ENCODE peak calls at places on chromosomes 2 and 18, in five cellular contexts. One of them, this sample, is unnamed.

GRCh38 chr2:146246017-146246733 is 1598.7 kb upstream of the ACVR2A start:
- DNase-seq in H1: no peak
- DNase-seq in GM12878: no peak
- DNase-seq in A549: no peak
- DNase-seq in HepG2: no peak
- DNase-seq in this sample: no peak

GRCh38 chr2:207166349-207167128 is 791 bp upstream of the KLF7 start:
- DNase-seq in A549: peak; percentile 83
- DNase-seq in GM12878: no peak
- DNase-seq in H1: peak; percentile 84
- DNase-seq in HepG2: peak; percentile 32
- DNase-seq in this sample: peak; percentile 32

GRCh38 chr2:55150834-55151233 is 81.3 kb downstream of the CLHC1 start:
- DNase-seq in H1: no peak
- DNase-seq in HepG2: no peak
- DNase-seq in A549: no peak
- DNase-seq in GM12878: no peak
- DNase-seq in this sample: no peak

GRCh38 chr2:70935468-70936164 is at the start of gene ATP6V1B1:
- DNase-seq in GM12878: no peak
- DNase-seq in A549: no peak
- DNase-seq in H1: peak; percentile 51
- DNase-seq in HepG2: peak; percentile 23
- DNase-seq in this sample: no peak

GRCh38 chr2:175074478-175074877 is 69.3 kb upstream of the CHN1 start:
- DNase-seq in A549: no peak
- DNase-seq in GM12878: no peak
- DNase-seq in H1: no peak
- DNase-seq in HepG2: no peak
- DNase-seq in this sample: no peak

GRCh38 chr2:13289310-13289709 is 572.6 kb downstream of the TRIB2 start:
- DNase-seq in HepG2: no peak
- DNase-seq in H1: no peak
- DNase-seq in GM12878: no peak
- DNase-seq in A549: no peak
- DNase-seq in this sample: no peak

GRCh38 chr18:49601211-49601610 is 39.4 kb downstream of the LIPG start:
- DNase-seq in H1: no peak
- DNase-seq in A549: no peak
- DNase-seq in GM12878: no peak
- DNase-seq in HepG2: no peak
- DNase-seq in this sample: no peak

GRCh38 chr2:109370399-109370990 is 241.5 kb downstream of the SH3RF3 start:
- DNase-seq in H1: peak; percentile 22
- DNase-seq in HepG2: no peak
- DNase-seq in A549: no peak
- DNase-seq in GM12878: no peak
- DNase-seq in this sample: no peak

GRCh38 chr2:136134126-136134525 is 16.2 kb upstream of the CXCR4 start:
- DNase-seq in H1: no peak
- DNase-seq in HepG2: no peak
- DNase-seq in A549: no peak
- DNase-seq in GM12878: no peak
- DNase-seq in this sample: no peak

GRCh38 chr2:64697286-64698023 is 43.7 kb upstream of the SERTAD2 start:
- DNase-seq in A549: no peak
- DNase-seq in GM12878: no peak
- DNase-seq in H1: no peak
- DNase-seq in HepG2: no peak
- DNase-seq in this sample: no peak

GRCh38 chr2:181376442-181376841 is 80.7 kb upstream of the ITGA4 start:
- DNase-seq in H1: no peak
- DNase-seq in A549: no peak
- DNase-seq in HepG2: no peak
- DNase-seq in GM12878: no peak
- DNase-seq in this sample: no peak

GRCh38 chr2:173044686-173045085 is 31.0 kb upstream of the MAP3K20 start:
- DNase-seq in HepG2: no peak
- DNase-seq in H1: no peak
- DNase-seq in A549: no peak
- DNase-seq in GM12878: no peak
- DNase-seq in this sample: no peak

GRCh38 chr2:182949572-182950189 is 83.2 kb upstream of the FRZB start:
- DNase-seq in H1: no peak
- DNase-seq in GM12878: no peak
- DNase-seq in A549: peak; percentile 69
- DNase-seq in HepG2: no peak
- DNase-seq in this sample: peak; percentile 55

DNA sequence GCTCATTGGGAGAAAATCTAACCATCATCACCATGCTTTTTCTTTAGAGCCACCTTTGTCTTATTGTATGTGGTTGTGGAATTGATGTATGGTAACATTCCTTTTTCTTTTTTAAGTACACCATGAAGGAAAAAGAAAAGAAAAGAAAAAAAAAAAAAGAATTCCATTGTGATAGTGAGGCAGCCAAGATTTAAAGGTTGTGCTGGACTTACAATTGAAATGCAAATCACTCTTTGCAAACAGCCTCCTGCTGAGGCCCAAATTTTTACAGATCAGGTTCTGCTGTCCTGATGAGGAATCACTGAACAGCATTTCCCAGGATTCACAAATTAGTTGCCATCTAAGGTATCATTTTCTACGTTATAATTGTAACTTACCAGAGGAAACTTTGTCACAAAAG is 1101.0 kb upstream of the FANCL start:
- DNase-seq in H1: no peak
- DNase-seq in HepG2: no peak
- DNase-seq in GM12878: no peak
- DNase-seq in A549: no peak
- DNase-seq in this sample: no peak
- TF ChIP-seq KDM1A in H1: no peak
- TF ChIP-seq KDM1A in HepG2: no peak
- TF ChIP-seq KDM1A in GM12878: no peak
- TF ChIP-seq KDM1A in A549: no peak
- TF ChIP-seq KDM1A in this sample: no peak

DNA sequence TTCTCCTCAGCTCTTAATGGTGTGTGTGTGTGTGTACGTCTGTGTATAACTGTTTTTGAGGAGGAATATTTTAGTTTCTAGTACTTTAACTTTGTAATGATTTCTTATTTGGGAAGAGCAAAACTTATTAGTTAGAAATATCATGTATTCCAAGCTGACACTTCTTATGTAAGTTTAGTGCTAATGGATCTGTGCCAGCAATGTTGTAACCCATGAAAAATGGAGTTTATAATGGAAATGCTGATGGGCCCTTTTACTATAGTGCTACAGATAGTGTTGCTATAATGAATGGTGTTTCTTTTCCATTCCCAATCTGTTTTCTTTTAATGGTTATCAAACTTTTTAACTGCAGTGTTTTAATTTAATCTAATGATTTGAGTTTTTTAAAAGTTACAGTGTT is 49.8 kb upstream of the OTX1 start:
- DNase-seq in H1: no peak
- DNase-seq in A549: no peak
- DNase-seq in HepG2: no peak
- DNase-seq in GM12878: no peak
- DNase-seq in this sample: no peak
- TF ChIP-seq KDM1A in H1: no peak
- TF ChIP-seq KDM1A in A549: no peak
- TF ChIP-seq KDM1A in HepG2: no peak
- TF ChIP-seq KDM1A in GM12878: no peak
- TF ChIP-seq KDM1A in this sample: no peak

GRCh38 chr2:201699384-201699783 is 940 bp upstream of the MPP4 start:
- DNase-seq in H1: no peak
- DNase-seq in GM12878: no peak
- DNase-seq in A549: no peak
- DNase-seq in HepG2: no peak
- DNase-seq in this sample: no peak
- TF ChIP-seq KDM1A in H1: no peak
- TF ChIP-seq KDM1A in GM12878: no peak
- TF ChIP-seq KDM1A in A549: no peak
- TF ChIP-seq KDM1A in HepG2: no peak
- TF ChIP-seq KDM1A in this sample: no peak

GRCh38 chr2:23427976-23428375 is 43.0 kb downstream of the KLHL29 start:
- DNase-seq in A549: no peak
- DNase-seq in HepG2: no peak
- DNase-seq in H1: no peak
- DNase-seq in GM12878: no peak
- DNase-seq in this sample: no peak

GRCh38 chr2:23432531-23432930 is 47.6 kb downstream of the KLHL29 start:
- DNase-seq in H1: peak; percentile 40
- DNase-seq in GM12878: no peak
- DNase-seq in A549: no peak
- DNase-seq in HepG2: no peak
- DNase-seq in this sample: no peak

GRCh38 chr2:23429036-23429435 is 44.1 kb downstream of the KLHL29 start:
- DNase-seq in HepG2: no peak
- DNase-seq in GM12878: no peak
- DNase-seq in H1: no peak
- DNase-seq in A549: no peak
- DNase-seq in this sample: no peak

GRCh38 chr2:23427350-23427749 is 42.4 kb downstream of the KLHL29 start:
- DNase-seq in HepG2: no peak
- DNase-seq in GM12878: no peak
- DNase-seq in H1: no peak
- DNase-seq in A549: no peak
- DNase-seq in this sample: no peak

GRCh38 chr2:23430263-23430662 is 45.3 kb downstream of the KLHL29 start:
- DNase-seq in HepG2: no peak
- DNase-seq in H1: peak; percentile 17
- DNase-seq in GM12878: no peak
- DNase-seq in A549: no peak
- DNase-seq in this sample: no peak
- TF ChIP-seq KDM1A in HepG2: no peak
- TF ChIP-seq KDM1A in H1: no peak
- TF ChIP-seq KDM1A in GM12878: no peak
- TF ChIP-seq KDM1A in A549: no peak
- TF ChIP-seq KDM1A in this sample: no peak

GRCh38 chr2:11398710-11399109 is 54.3 kb upstream of the ROCK2 start:
- DNase-seq in A549: no peak
- DNase-seq in HepG2: no peak
- DNase-seq in GM12878: no peak
- DNase-seq in H1: no peak
- DNase-seq in this sample: no peak
- TF ChIP-seq KDM1A in A549: no peak
- TF ChIP-seq KDM1A in HepG2: no peak
- TF ChIP-seq KDM1A in GM12878: no peak
- TF ChIP-seq KDM1A in H1: no peak
- TF ChIP-seq KDM1A in this sample: no peak

DNA sequence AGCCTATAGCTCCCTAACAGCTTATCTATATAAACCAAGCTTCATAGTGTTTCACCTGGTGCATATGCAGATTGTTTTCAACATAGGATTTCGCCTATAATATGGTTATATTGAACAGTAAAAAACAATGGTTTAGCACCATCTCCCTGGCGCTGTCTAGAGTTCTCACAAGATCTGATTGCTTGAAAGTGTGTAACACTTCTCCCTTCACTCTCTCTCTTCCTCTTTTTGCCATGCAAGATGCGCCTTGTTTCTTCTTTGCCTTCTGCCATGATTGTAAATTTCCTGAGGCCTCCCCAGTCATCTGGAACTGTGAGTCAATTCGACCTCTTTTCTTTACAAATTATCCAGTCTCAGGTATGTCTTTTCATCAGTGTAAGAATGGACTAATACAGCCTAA is 401.5 kb downstream of the GPD2 start:
- DNase-seq in H1: no peak
- DNase-seq in GM12878: no peak
- DNase-seq in HepG2: no peak
- DNase-seq in A549: no peak
- DNase-seq in this sample: no peak
- TF ChIP-seq KDM1A in H1: no peak
- TF ChIP-seq KDM1A in GM12878: no peak
- TF ChIP-seq KDM1A in HepG2: no peak
- TF ChIP-seq KDM1A in A549: no peak
- TF ChIP-seq KDM1A in this sample: no peak

GRCh38 chr2:73972846-73973245 is 11.9 kb upstream of the TET3 start:
- DNase-seq in A549: no peak
- DNase-seq in HepG2: no peak
- DNase-seq in GM12878: no peak
- DNase-seq in H1: no peak
- DNase-seq in this sample: no peak

GRCh38 chr2:73969356-73969755 is 15.4 kb upstream of the TET3 start:
- DNase-seq in A549: no peak
- DNase-seq in H1: no peak
- DNase-seq in GM12878: no peak
- DNase-seq in HepG2: no peak
- DNase-seq in this sample: no peak

GRCh38 chr2:73971722-73972121 is 13.0 kb upstream of the TET3 start:
- DNase-seq in GM12878: no peak
- DNase-seq in HepG2: no peak
- DNase-seq in H1: no peak
- DNase-seq in A549: no peak
- DNase-seq in this sample: no peak

GRCh38 chr2:73970268-73970803 is 14.4 kb upstream of the TET3 start:
- DNase-seq in A549: no peak
- DNase-seq in GM12878: no peak
- DNase-seq in H1: no peak
- DNase-seq in HepG2: no peak
- DNase-seq in this sample: no peak

GRCh38 chr2:73970850-73971471 is 13.7 kb upstream of the TET3 start:
- DNase-seq in H1: no peak
- DNase-seq in A549: no peak
- DNase-seq in GM12878: peak; percentile 88
- DNase-seq in HepG2: peak; percentile 29
- DNase-seq in this sample: peak; percentile 66
- TF ChIP-seq KDM1A in H1: no peak
- TF ChIP-seq KDM1A in A549: no peak
- TF ChIP-seq KDM1A in GM12878: no peak
- TF ChIP-seq KDM1A in HepG2: no peak
- TF ChIP-seq KDM1A in this sample: no peak

GRCh38 chr2:98028931-98029717 is 33.4 kb upstream of the TMEM131 start:
- DNase-seq in A549: no peak
- DNase-seq in H1: peak; percentile 27
- DNase-seq in HepG2: no peak
- DNase-seq in GM12878: no peak
- DNase-seq in this sample: no peak

GRCh38 chr2:98027535-98027934 is 31.8 kb upstream of the TMEM131 start:
- DNase-seq in GM12878: peak; percentile 67
- DNase-seq in H1: peak; percentile 24
- DNase-seq in A549: no peak
- DNase-seq in HepG2: no peak
- DNase-seq in this sample: no peak

GRCh38 chr2:98027955-98028593 is 32.3 kb upstream of the TMEM131 start:
- DNase-seq in HepG2: no peak
- DNase-seq in GM12878: no peak
- DNase-seq in H1: peak; percentile 38
- DNase-seq in A549: no peak
- DNase-seq in this sample: no peak

GRCh38 chr2:98032086-98032485 is 36.3 kb upstream of the TMEM131 start:
- DNase-seq in H1: no peak
- DNase-seq in A549: no peak
- DNase-seq in HepG2: no peak
- DNase-seq in GM12878: no peak
- DNase-seq in this sample: no peak

GRCh38 chr2:98029718-98030222 is 34.0 kb upstream of the TMEM131 start:
- DNase-seq in H1: peak; percentile 19
- DNase-seq in GM12878: no peak
- DNase-seq in HepG2: no peak
- DNase-seq in A549: no peak
- DNase-seq in this sample: no peak
- TF ChIP-seq KDM1A in H1: no peak
- TF ChIP-seq KDM1A in GM12878: no peak
- TF ChIP-seq KDM1A in HepG2: no peak
- TF ChIP-seq KDM1A in A549: no peak
- TF ChIP-seq KDM1A in this sample: no peak